ENCODE peak calls at places on chromosomes 11 and 22, in four cellular contexts. D is anterior cingulate cortex, K is amygdala, E is lung. W is an unnamed sample.
A peak's percentile ranks its signal among the peaks of the same experiment; 100 is the strongest.

GRCh38 chr22:24592144-24592845 is 578 bp downstream of the LRRC75B start:
- DNase-seq in D (no peak), K (no peak), E (no peak), W (no peak)

GRCh38 chr11:35180311-35181233 is 41.6 kb downstream of the CD44 start:
- DNase-seq in D (no peak), K (no peak), E (no peak), W (no peak)

GRCh38 chr11:66332371-66333219 is 3.6 kb downstream of the RIN1 start:
- DNase-seq in D (no peak), K (no peak), E (no peak), W (no peak)

GRCh38 chr11:96019271-96019670 is 95.4 kb upstream of the MTMR2 start:
- DNase-seq in D (no peak), K (no peak), E (no peak), W (no peak)

GRCh38 chr11:132472411-132473205 is 1059.7 kb downstream of the OPCML start:
- DNase-seq in D (peak; percentile 21), K (peak; percentile 10), E (no peak), W (no peak)

GRCh38 chr22:26592368-26593015 is 2.6 kb upstream of the TPST2 start:
- DNase-seq in D (no peak), K (no peak), E (no peak), W (no peak)

GRCh38 chr22:19942071-19942885 is 660 bp upstream of the TXNRD2 start:
- DNase-seq in D (no peak), K (no peak), E (no peak), W (no peak)

GRCh38 chr11:7473702-7474101 is 11.6 kb upstream of the OLFML1 start:
- DNase-seq in D (no peak), K (no peak), E (no peak), W (no peak)

GRCh38 chr22:49972163-49973017 is 11.8 kb downstream of the PIM3 start:
- DNase-seq in D (no peak), K (no peak), E (no peak), W (no peak)

GRCh38 chr11:32427935-32428664 is 7.2 kb downstream of the WT1 start:
- DNase-seq in D (no peak), K (no peak), E (no peak), W (no peak)